ENCODE peak calls at places on chromosomes 7 and 10, in five cellular contexts. L is NCI-H2029; S is B cell; T is stimulated activated naive CD8-positive, alpha-beta T cell treated with anti-CD3 and anti-CD28 coated beads, Interleukin-15, amount 100 ng/mL, for 72 hours; V is KBM-7. H is an unnamed sample.

GRCh38 chr10:100562008-100562672 is 26.4 kb downstream of the HIF1AN start:
- DNase-seq in T (peak; percentile 81), V (peak; percentile 92), S (peak; percentile 87), L (no peak), H (peak; percentile 87)

GRCh38 chr10:17237915-17238444 is 9.9 kb downstream of the VIM start:
- DNase-seq in V (no peak), S (no peak), L (no peak), T (no peak), H (no peak)

GRCh38 chr7:94056796-94057207 is 52.6 kb upstream of the BET1 start:
- DNase-seq in L (no peak), T (no peak), S (no peak), V (peak; percentile 33), H (no peak)

GRCh38 chr10:11263039-11263345 is 245.3 kb downstream of the CELF2 start:
- DNase-seq in V (no peak), S (no peak), T (no peak), L (no peak), H (no peak)

GRCh38 chr10:115432188-115432819 is 339.1 kb downstream of the ATRNL1 start:
- DNase-seq in S (no peak), T (no peak), V (peak; percentile 14), L (peak; percentile 2), H (no peak)

GRCh38 chr7:146764458-146764857 is 647.9 kb downstream of the CNTNAP2 start:
- DNase-seq in T (no peak), L (no peak), S (no peak), V (no peak), H (no peak)

GRCh38 chr7:133081119-133081604 is 728 bp downstream of the CHCHD3 start:
- DNase-seq in V (peak; percentile 31), S (no peak), L (no peak), T (peak; percentile 1), H (no peak)

GRCh38 chr10:5047912-5048628 is 44.4 kb upstream of the AKR1C2 start:
- DNase-seq in T (no peak), S (no peak), V (no peak), L (no peak), H (no peak)

GRCh38 chr7:77863860-77864259 is 65.3 kb downstream of the PHTF2 start:
- DNase-seq in L (no peak), T (no peak), V (no peak), S (no peak), H (no peak)

GRCh38 chr10:24383681-24384106 is 174.8 kb downstream of the KIAA1217 start:
- DNase-seq in T (peak; percentile 37), V (peak; percentile 64), L (peak; percentile 18), S (no peak), H (peak; percentile 46)

GRCh38 chr7:16034353-16034752 is 347.9 kb upstream of the MEOX2 start:
- DNase-seq in S (no peak), T (no peak), V (no peak), L (no peak), H (no peak)

GRCh38 chr10:130212736-130213135 is 76.5 kb downstream of the GLRX3 start:
- DNase-seq in L (no peak), S (no peak), T (no peak), V (no peak), H (no peak)

GRCh38 chr7:70474639-70475234 is 657.2 kb upstream of the GALNT17 start:
- DNase-seq in T (no peak), V (no peak), S (no peak), L (peak; percentile 7), H (no peak)

GRCh38 chr7:125661-126060 is 66.7 kb upstream of the FAM20C start:
- DNase-seq in S (no peak), T (no peak), V (no peak), L (no peak), H (no peak)

GRCh38 chr7:55052081-55052480 is 33.3 kb downstream of the EGFR start:
- DNase-seq in L (no peak), S (no peak), V (no peak), T (no peak), H (no peak)

GRCh38 chr7:134327896-134328295 is 11.2 kb upstream of the SLC35B4 start:
- DNase-seq in V (peak; percentile 81), T (peak; percentile 47), L (peak; percentile 22), S (peak; percentile 73), H (peak; percentile 31)

GRCh38 chr10:79310217-79310865 is 36.9 kb upstream of the PPIF start:
- DNase-seq in L (no peak), V (no peak), S (no peak), T (no peak), H (no peak)

GRCh38 chr7:134999136-134999535 is 12.8 kb downstream of the AGBL3 start:
- DNase-seq in S (no peak), T (no peak), L (no peak), V (no peak), H (no peak)

GRCh38 chr7:55977831-55978230 is 13.4 kb downstream of the NIPSNAP2 start:
- DNase-seq in T (no peak), L (peak; percentile 72), S (no peak), V (no peak), H (no peak)

H was measured in GM19239.